ENCODE peak calls at places on chromosome 6, in four cellular contexts. U is fibroblast of pulmonary artery; Z is CD4-positive, alpha-beta T cell; T is uterus. C is an unnamed sample.

GRCh38 chr6:134347916-134348805 is 30.2 kb upstream of the SGK1 start:
- DNase-seq in U (peak; percentile 91), T (no peak), Z (no peak), C (no peak)

GRCh38 chr6:15464211-15464725 is 198.6 kb downstream of the DTNBP1 start:
- DNase-seq in Z (peak; percentile 46), U (no peak), T (no peak), C (no peak)

GRCh38 chr6:71310261-71310660 is 21.6 kb downstream of the OGFRL1 start:
- DNase-seq in Z (no peak), U (no peak), T (no peak), C (no peak)

GRCh38 chr6:149248688-149249369 is 68.7 kb upstream of the TAB2 start:
- DNase-seq in Z (peak; percentile 8), U (no peak), T (no peak), C (no peak)

GRCh38 chr6:87393026-87393622 is 14.6 kb upstream of the CFAP206 start:
- DNase-seq in T (no peak), U (peak; percentile 80), Z (peak; percentile 5), C (no peak)

GRCh38 chr6:36590237-36590636 is 3.9 kb upstream of the SRSF3 start:
- DNase-seq in U (peak; percentile 79), Z (no peak), T (peak; percentile 48), C (no peak)

GRCh38 chr6:113433506-113433991 is 423.6 kb upstream of the MARCKS start:
- DNase-seq in T (peak; percentile 55), U (peak; percentile 95), Z (no peak), C (no peak)

GRCh38 chr6:118012944-118013343 is 105.9 kb downstream of the SLC35F1 start:
- DNase-seq in T (no peak), Z (no peak), U (no peak), C (no peak)

GRCh38 chr6:16136536-16137450 is 7.9 kb downstream of the MYLIP start:
- DNase-seq in T (no peak), Z (peak; percentile 38), U (peak; percentile 65), C (no peak)

GRCh38 chr6:133959667-133960368 is 6.8 kb downstream of the TBPL1 start:
- DNase-seq in U (no peak), T (no peak), Z (no peak), C (no peak)

GRCh38 chr6:3762359-3762758 is 10.8 kb upstream of the PXDC1 start:
- DNase-seq in Z (no peak), T (no peak), U (no peak), C (no peak)

GRCh38 chr6:56732517-56732916 is 89.8 kb upstream of the DST start:
- DNase-seq in Z (no peak), U (no peak), T (no peak), C (no peak)

GRCh38 chr6:85459224-85459901 is 9.5 kb downstream of the NT5E start:
- DNase-seq in Z (no peak), T (no peak), U (peak; percentile 91), C (no peak)

GRCh38 chr6:118971682-118972081 is 36.7 kb upstream of the MCM9 start:
- DNase-seq in T (no peak), U (no peak), Z (no peak), C (no peak)

GRCh38 chr6:20693466-20694063 is 159.3 kb downstream of the CDKAL1 start:
- DNase-seq in Z (no peak), U (no peak), T (no peak), C (no peak)

GRCh38 chr6:170134077-170135040 is 156.5 kb downstream of the DLL1 start:
- DNase-seq in U (peak; percentile 56), Z (no peak), T (no peak), C (peak; percentile 50)

GRCh38 chr6:166757226-166758135 is 130.4 kb upstream of the RPS6KA2 start:
- DNase-seq in Z (no peak), T (no peak), U (peak; percentile 25), C (no peak)

GRCh38 chr6:43492673-43493072 is 15.3 kb downstream of the TJAP1 start:
- DNase-seq in U (peak; percentile 34), T (no peak), Z (no peak), C (no peak)

GRCh38 chr6:45483021-45483420 is 105.3 kb upstream of the SUPT3H start:
- DNase-seq in U (peak; percentile 68), Z (no peak), T (peak; percentile 33), C (no peak)

GRCh38 chr6:157981395-157982296 is at the start of gene SYNJ2:
- DNase-seq in Z (peak; percentile 87), U (peak; percentile 88), T (peak; percentile 81), C (peak; percentile 73)

GRCh38 chr6:123529843-123530242 is 106.9 kb downstream of the TRDN start:
- DNase-seq in U (no peak), Z (no peak), T (no peak), C (no peak)

GRCh38 chr6:15533379-15534044 is 129.3 kb downstream of the DTNBP1 start:
- DNase-seq in Z (no peak), T (no peak), U (no peak), C (no peak)

GRCh38 chr6:12804967-12805645 is 88.5 kb downstream of the PHACTR1 start:
- DNase-seq in U (peak; percentile 29), Z (no peak), T (no peak), C (no peak)

GRCh38 chr6:138007014-138007472 is 100.2 kb downstream of the PERP start:
- DNase-seq in Z (peak; percentile 1), T (no peak), U (peak; percentile 21), C (no peak)

GRCh38 chr6:46175976-46176375 is 5.2 kb upstream of the ENPP5 start:
- DNase-seq in T (no peak), U (no peak), Z (no peak), C (no peak)

GRCh38 chr6:148313483-148313882 is 29.2 kb upstream of the SASH1 start:
- DNase-seq in Z (no peak), U (no peak), T (no peak), C (no peak)

GRCh38 chr6:105601541-105602174 is 198.8 kb upstream of the PREP start:
- DNase-seq in T (peak; percentile 71), U (peak; percentile 98), Z (no peak), C (no peak)

GRCh38 chr6:46353450-46353998 is 137.7 kb downstream of the RCAN2 start:
- DNase-seq in Z (no peak), U (no peak), T (no peak), C (no peak)

GRCh38 chr6:13486679-13487121 is 700 bp downstream of the GFOD1 start:
- DNase-seq in Z (peak; percentile 44), U (peak; percentile 69), T (peak; percentile 37), C (no peak)

GRCh38 chr6:209432-210103 is 82.7 kb upstream of the DUSP22 start:
- DNase-seq in U (no peak), Z (peak; percentile 16), T (no peak), C (no peak)

GRCh38 chr6:149271348-149272340 is 45.9 kb upstream of the TAB2 start:
- DNase-seq in U (peak; percentile 61), Z (peak; percentile 34), T (no peak), C (no peak)

GRCh38 chr6:128327890-128328289 is 192.5 kb downstream of the PTPRK start:
- DNase-seq in Z (no peak), U (peak; percentile 56), T (no peak), C (no peak)

GRCh38 chr6:121354764-121355163 is 20.5 kb upstream of the TBC1D32 start:
- DNase-seq in T (no peak), Z (no peak), U (peak; percentile 7), C (no peak)
- TF ChIP-seq CTCF in T (no peak), Z (peak; percentile 33), U (peak; percentile 42), C (peak; percentile 53)

GRCh38 chr6:92810913-92811312 is 608.4 kb downstream of the EPHA7 start:
- DNase-seq in U (peak; percentile 37), Z (no peak), T (no peak), C (peak; percentile 34)
- TF ChIP-seq CTCF in U (peak; percentile 61), Z (no peak), T (no peak), C (peak; percentile 80)

GRCh38 chr6:168529214-168529613 is 88.2 kb downstream of the SMOC2 start:
- DNase-seq in Z (no peak), T (no peak), U (no peak), C (no peak)

GRCh38 chr6:168533428-168533827 is 92.4 kb downstream of the SMOC2 start:
- DNase-seq in T (no peak), Z (no peak), U (peak; percentile 12), C (no peak)

GRCh38 chr6:168532070-168532469 is 91.1 kb downstream of the SMOC2 start:
- DNase-seq in T (no peak), Z (no peak), U (no peak), C (no peak)

GRCh38 chr6:168528457-168529095 is 87.6 kb downstream of the SMOC2 start:
- DNase-seq in Z (no peak), U (peak; percentile 38), T (no peak), C (no peak)

GRCh38 chr6:168530653-168531071 is 89.7 kb downstream of the SMOC2 start:
- DNase-seq in T (no peak), Z (no peak), U (no peak), C (no peak)
- TF ChIP-seq CTCF in T (no peak), Z (no peak), U (no peak), C (peak; percentile 5)

DNA sequence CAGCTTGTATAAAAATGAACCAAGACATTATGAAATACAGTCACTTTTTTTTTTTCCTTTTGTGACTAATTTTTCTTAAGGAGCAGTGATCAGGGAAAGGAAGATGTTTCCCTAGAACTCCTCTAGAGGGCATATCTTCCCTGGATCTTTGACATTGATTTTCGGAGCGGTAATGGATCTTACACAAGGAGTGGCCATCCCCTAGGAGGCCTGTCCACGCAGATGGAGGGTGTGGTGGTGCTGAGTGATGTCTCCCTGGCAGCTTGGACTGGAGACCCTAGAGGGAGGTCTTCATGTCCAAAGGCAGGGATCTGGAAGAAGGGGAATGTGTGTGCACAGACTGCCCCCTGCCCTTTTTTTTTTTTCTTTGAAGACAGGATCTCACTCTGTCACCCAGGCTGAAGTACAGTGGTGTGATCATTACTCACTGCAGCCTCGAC is 7.0 kb upstream of the KIFC1 start:
- DNase-seq in Z (no peak), T (no peak), U (peak; percentile 83), C (no peak)
- TF ChIP-seq CTCF in Z (no peak), T (peak; percentile 13), U (peak; percentile 60), C (peak; percentile 32)